ENCODE peak calls at places on chromosomes 3 and 15, in eight cellular contexts. One of them, this sample, is unnamed.

GRCh38 chr3:131957511-131957910 is 77.3 kb downstream of the CPNE4 start:
- DNase-seq in occipital lobe: no peak
- DNase-seq in adipocyte: no peak
- DNase-seq in RCC 7860: no peak
- DNase-seq in KBM-7: no peak
- DNase-seq in dermis microvascular lymphatic vessel endothelial cell: no peak
- DNase-seq in islet precursor cell: no peak
- DNase-seq in H4: no peak
- DNase-seq in this sample: no peak

GRCh38 chr3:111751961-111752360 is 107.1 kb upstream of the PHLDB2 start:
- DNase-seq in RCC 7860: no peak
- DNase-seq in dermis microvascular lymphatic vessel endothelial cell: no peak
- DNase-seq in islet precursor cell: no peak
- DNase-seq in adipocyte: peak; percentile 78
- DNase-seq in H4: peak; percentile 91
- DNase-seq in occipital lobe: no peak
- DNase-seq in KBM-7: no peak
- DNase-seq in this sample: peak; percentile 25

GRCh38 chr15:51281368-51281967 is 56.9 kb downstream of the CYP19A1 start:
- DNase-seq in adipocyte: peak; percentile 66
- DNase-seq in islet precursor cell: peak; percentile 80
- DNase-seq in RCC 7860: no peak
- DNase-seq in dermis microvascular lymphatic vessel endothelial cell: peak; percentile 30
- DNase-seq in occipital lobe: peak; percentile 39
- DNase-seq in KBM-7: peak; percentile 61
- DNase-seq in H4: peak; percentile 64
- DNase-seq in this sample: peak; percentile 27

GRCh38 chr3:32757618-32758374 is 60.0 kb upstream of the TRIM71 start:
- DNase-seq in occipital lobe: no peak
- DNase-seq in KBM-7: no peak
- DNase-seq in islet precursor cell: no peak
- DNase-seq in RCC 7860: no peak
- DNase-seq in H4: peak; percentile 45
- DNase-seq in dermis microvascular lymphatic vessel endothelial cell: no peak
- DNase-seq in adipocyte: no peak
- DNase-seq in this sample: no peak

GRCh38 chr3:66297917-66298316 is 77.1 kb downstream of the SLC25A26 start:
- DNase-seq in occipital lobe: no peak
- DNase-seq in H4: no peak
- DNase-seq in KBM-7: no peak
- DNase-seq in dermis microvascular lymphatic vessel endothelial cell: no peak
- DNase-seq in RCC 7860: no peak
- DNase-seq in islet precursor cell: no peak
- DNase-seq in adipocyte: peak; percentile 43
- DNase-seq in this sample: peak; percentile 11

GRCh38 chr15:96158938-96159337 is 171.6 kb upstream of the NR2F2 start:
- DNase-seq in KBM-7: no peak
- DNase-seq in RCC 7860: no peak
- DNase-seq in dermis microvascular lymphatic vessel endothelial cell: peak; percentile 90
- DNase-seq in H4: no peak
- DNase-seq in occipital lobe: no peak
- DNase-seq in islet precursor cell: no peak
- DNase-seq in adipocyte: no peak
- DNase-seq in this sample: no peak

GRCh38 chr3:120172070-120172469 is 77.8 kb upstream of the GSK3B start:
- DNase-seq in dermis microvascular lymphatic vessel endothelial cell: no peak
- DNase-seq in RCC 7860: peak; percentile 30
- DNase-seq in adipocyte: peak; percentile 72
- DNase-seq in islet precursor cell: no peak
- DNase-seq in occipital lobe: peak; percentile 27
- DNase-seq in KBM-7: no peak
- DNase-seq in H4: no peak
- DNase-seq in this sample: no peak

GRCh38 chr3:36380171-36381031 is at the start of gene STAC:
- DNase-seq in KBM-7: peak; percentile 4
- DNase-seq in occipital lobe: no peak
- DNase-seq in adipocyte: peak; percentile 63
- DNase-seq in islet precursor cell: peak; percentile 86
- DNase-seq in RCC 7860: peak; percentile 70
- DNase-seq in dermis microvascular lymphatic vessel endothelial cell: no peak
- DNase-seq in H4: peak; percentile 29
- DNase-seq in this sample: peak; percentile 27

GRCh38 chr3:186380622-186381380 is 18.8 kb upstream of the DGKG start:
- DNase-seq in H4: no peak
- DNase-seq in KBM-7: no peak
- DNase-seq in dermis microvascular lymphatic vessel endothelial cell: no peak
- DNase-seq in occipital lobe: no peak
- DNase-seq in islet precursor cell: no peak
- DNase-seq in adipocyte: no peak
- DNase-seq in RCC 7860: no peak
- DNase-seq in this sample: peak; percentile 50

GRCh38 chr3:101333883-101334282 is 13.5 kb upstream of the IMPG2 start:
- DNase-seq in islet precursor cell: no peak
- DNase-seq in H4: no peak
- DNase-seq in RCC 7860: no peak
- DNase-seq in adipocyte: no peak
- DNase-seq in dermis microvascular lymphatic vessel endothelial cell: no peak
- DNase-seq in occipital lobe: no peak
- DNase-seq in KBM-7: no peak
- DNase-seq in this sample: no peak

GRCh38 chr3:47989981-47990440 is 26.2 kb downstream of the MAP4 start:
- DNase-seq in islet precursor cell: peak; percentile 91
- DNase-seq in RCC 7860: peak; percentile 80
- DNase-seq in dermis microvascular lymphatic vessel endothelial cell: peak; percentile 80
- DNase-seq in H4: peak; percentile 83
- DNase-seq in occipital lobe: peak; percentile 77
- DNase-seq in KBM-7: peak; percentile 72
- DNase-seq in adipocyte: peak; percentile 97
- DNase-seq in this sample: peak; percentile 90

GRCh38 chr3:155404486-155404885 is 111.0 kb upstream of the STRIT1 start:
- DNase-seq in KBM-7: no peak
- DNase-seq in dermis microvascular lymphatic vessel endothelial cell: no peak
- DNase-seq in H4: no peak
- DNase-seq in RCC 7860: no peak
- DNase-seq in occipital lobe: no peak
- DNase-seq in adipocyte: no peak
- DNase-seq in islet precursor cell: no peak
- DNase-seq in this sample: no peak

GRCh38 chr15:80727596-80727995 is 32.5 kb downstream of the ABHD17C start:
- DNase-seq in H4: no peak
- DNase-seq in KBM-7: no peak
- DNase-seq in occipital lobe: no peak
- DNase-seq in dermis microvascular lymphatic vessel endothelial cell: no peak
- DNase-seq in adipocyte: no peak
- DNase-seq in islet precursor cell: no peak
- DNase-seq in RCC 7860: no peak
- DNase-seq in this sample: no peak

GRCh38 chr3:177596822-177597271 is 399.6 kb upstream of the TBL1XR1 start:
- DNase-seq in adipocyte: peak; percentile 64
- DNase-seq in KBM-7: no peak
- DNase-seq in islet precursor cell: peak; percentile 91
- DNase-seq in dermis microvascular lymphatic vessel endothelial cell: no peak
- DNase-seq in RCC 7860: peak; percentile 51
- DNase-seq in occipital lobe: peak; percentile 43
- DNase-seq in H4: peak; percentile 65
- DNase-seq in this sample: no peak

This sample was measured in A172.